ENCODE peak calls at places on chromosomes 11 and 22, in seven cellular contexts. Z is Panc1, U is T-helper 1 cell, X is WTC11, R is NCI-H446, T is AML-193, P is NCI-H1930. M is an unnamed sample.

GRCh38 chr11:121488145-121488544 is 35.4 kb upstream of the SORL1-AS1 start:
- DNase-seq in Z (no peak), U (no peak), X (no peak), R (no peak), T (no peak), P (no peak), M (no peak)

GRCh38 chr22:39914584-39914983 is 13.7 kb downstream of the GRAP2 start:
- DNase-seq in Z (no peak), U (no peak), X (no peak), R (no peak), T (no peak), P (no peak), M (no peak)

GRCh38 chr22:19513823-19514222 is 10.4 kb downstream of the CLDN5 start:
- DNase-seq in Z (no peak), U (no peak), X (no peak), R (no peak), T (no peak), P (no peak), M (no peak)

GRCh38 chr22:38705235-38706100 is at the start of gene GTPBP1:
- DNase-seq in Z (peak), U (peak), X (peak), R (peak), T (peak), P (peak), M (peak)

GRCh38 chr11:130817608-130817944 is 98.7 kb downstream of the SNX19 start:
- DNase-seq in Z (no peak), U (no peak), X (no peak), R (no peak), T (no peak), P (no peak), M (no peak)

GRCh38 chr11:67016550-67016949 is 6.4 kb upstream of the SYT12 start:
- DNase-seq in Z (no peak), U (no peak), X (no peak), R (no peak), T (no peak), P (no peak), M (no peak)

GRCh38 chr11:57436031-57436430 is 9.1 kb upstream of the SLC43A3 start:
- DNase-seq in Z (no peak), U (no peak), X (no peak), R (no peak), T (no peak), P (no peak), M (no peak)

GRCh38 chr11:14537134-14537599 is 17.0 kb upstream of the PSMA1 start:
- DNase-seq in Z (peak), U (peak), X (no peak), R (peak), T (peak), P (no peak), M (no peak)

GRCh38 chr11:114783805-114784204 is 105.5 kb downstream of the NXPE2 start:
- DNase-seq in Z (no peak), U (no peak), X (no peak), R (no peak), T (no peak), P (no peak), M (no peak)

GRCh38 chr11:4066960-4067359 is 27.6 kb upstream of the RRM1 start:
- DNase-seq in Z (no peak), U (no peak), X (no peak), R (no peak), T (peak), P (no peak), M (no peak)

GRCh38 chr11:71198141-71198822 is 54.1 kb downstream of the SHANK2 start:
- DNase-seq in Z (no peak), U (no peak), X (no peak), R (no peak), T (no peak), P (no peak), M (peak)

GRCh38 chr11:96267490-96268010 is 75.4 kb downstream of the MAML2 start:
- DNase-seq in Z (no peak), U (peak), X (no peak), R (no peak), T (no peak), P (no peak), M (no peak)

GRCh38 chr11:46299425-46300067 is 22.1 kb downstream of the CREB3L1 start:
- DNase-seq in Z (no peak), U (no peak), X (no peak), R (no peak), T (no peak), P (no peak), M (no peak)

GRCh38 chr11:27857014-27857413 is 156.8 kb upstream of the BDNF start:
- DNase-seq in Z (no peak), U (no peak), X (no peak), R (no peak), T (no peak), P (no peak), M (no peak)

GRCh38 chr11:66854231-66854661 is 2.6 kb upstream of the LRFN4 start:
- DNase-seq in Z (no peak), U (no peak), X (no peak), R (no peak), T (no peak), P (no peak), M (no peak)

GRCh38 chr11:78982377-78982925 is 407.8 kb upstream of the NARS2 start:
- DNase-seq in Z (no peak), U (no peak), X (no peak), R (no peak), T (no peak), P (no peak), M (no peak)

GRCh38 chr11:26623076-26623666 is 51.1 kb upstream of the MUC15 start:
- DNase-seq in Z (no peak), U (no peak), X (no peak), R (no peak), T (no peak), P (no peak), M (no peak)

GRCh38 chr22:29158546-29158945 is 47.1 kb upstream of the EMID1 start:
- DNase-seq in Z (no peak), U (no peak), X (no peak), R (no peak), T (no peak), P (no peak), M (no peak)

GRCh38 chr11:17572359-17572690 is 25.3 kb downstream of the OTOG start:
- DNase-seq in Z (no peak), U (no peak), X (no peak), R (no peak), T (no peak), P (no peak), M (no peak)

GRCh38 chr22:23072911-23073491 is 2.7 kb downstream of the GNAZ start:
- DNase-seq in Z (no peak), U (no peak), X (no peak), R (no peak), T (no peak), P (no peak), M (peak)

GRCh38 chr22:41862530-41863266 is 29.8 kb downstream of the SREBF2 start:
- DNase-seq in Z (no peak), U (no peak), X (no peak), R (no peak), T (no peak), P (no peak), M (no peak)

GRCh38 chr11:95156916-95157568 is 67.4 kb downstream of the ENDOD1 start:
- DNase-seq in Z (no peak), U (no peak), X (no peak), R (peak), T (no peak), P (no peak), M (no peak)

GRCh38 chr11:34609850-34610249 is 11.0 kb upstream of the EHF start:
- DNase-seq in Z (no peak), U (no peak), X (no peak), R (no peak), T (no peak), P (no peak), M (no peak)

GRCh38 chr11:120717623-120718022 is 206.1 kb downstream of the GRIK4 start:
- DNase-seq in Z (no peak), U (no peak), X (no peak), R (no peak), T (no peak), P (no peak), M (no peak)

GRCh38 chr11:134821422-134821821 is 409.4 kb upstream of the B3GAT1 start:
- DNase-seq in Z (no peak), U (no peak), X (no peak), R (no peak), T (no peak), P (no peak), M (peak)

GRCh38 chr22:46763051-46763705 is 728 bp downstream of the TBC1D22A start:
- DNase-seq in Z (no peak), U (no peak), X (no peak), R (no peak), T (no peak), P (no peak), M (no peak)

GRCh38 chr11:47948137-47948536 is 32.2 kb upstream of the PTPRJ start:
- DNase-seq in Z (no peak), U (no peak), X (no peak), R (no peak), T (no peak), P (no peak), M (no peak)

GRCh38 chr11:11976476-11977187 is 31.8 kb downstream of the DKK3 start:
- DNase-seq in Z (no peak), U (no peak), X (no peak), R (peak), T (no peak), P (no peak), M (no peak)

GRCh38 chr11:69382131-69383128 is 88.5 kb downstream of the MYEOV start:
- DNase-seq in Z (no peak), U (no peak), X (peak), R (peak), T (no peak), P (no peak), M (peak)

GRCh38 chr11:117734596-117734995 is 62.4 kb downstream of the DSCAML1 start:
- DNase-seq in Z (no peak), U (no peak), X (no peak), R (no peak), T (no peak), P (no peak), M (no peak)

GRCh38 chr11:11383995-11384394 is 30.9 kb upstream of the CSNK2A3 start:
- DNase-seq in Z (no peak), U (no peak), X (no peak), R (no peak), T (no peak), P (no peak), M (no peak)

GRCh38 chr22:38841635-38842034 is 2.2 kb downstream of the NPTXR start:
- DNase-seq in Z (no peak), U (no peak), X (no peak), R (no peak), T (no peak), P (no peak), M (no peak)

GRCh38 chr11:6667733-6668374 is 12.2 kb upstream of the DCHS1 start:
- DNase-seq in Z (no peak), U (no peak), X (no peak), R (peak), T (peak), P (no peak), M (no peak)

M was measured in Right ventricle myocardium inferior.